ENCODE peak calls at places on chromosomes 7 and 10, in six cellular contexts. C is NT2/D1; S is stimulated activated CD4-positive, alpha-beta T cell treated with anti-CD3 and anti-CD28 coated beads, Interleukin-12 subunit alpha, Interleukin-12 subunit beta, amount 100 ng/mL, for 4 hours; O is activated naive CD4-positive, alpha-beta T cell; P is bronchial epithelial cell; A is activated gamma-delta T cell. Z is an unnamed sample.

GRCh38 chr7:105015631-105015965 is 1.6 kb downstream of the KMT2E start:
- DNase-seq in C (no peak), S (no peak), O (no peak), P (no peak), A (no peak), Z (peak; percentile 53)

GRCh38 chr7:1882451-1882850 is 212.4 kb downstream of the ELFN1 start:
- DNase-seq in C (no peak), S (no peak), O (no peak), P (no peak), A (no peak), Z (no peak)

GRCh38 chr10:128078136-128078969 is 47.9 kb downstream of the MKI67 start:
- DNase-seq in C (peak; percentile 15), S (peak; percentile 34), O (no peak), P (peak; percentile 26), A (no peak), Z (peak; percentile 30)

GRCh38 chr10:86218160-86218559 is 148.4 kb downstream of the GRID1 start:
- DNase-seq in C (no peak), S (no peak), O (no peak), P (no peak), A (no peak), Z (no peak)

GRCh38 chr7:131859162-131859821 is 302.9 kb upstream of the PODXL start:
- DNase-seq in C (peak; percentile 71), S (peak; percentile 28), O (no peak), P (peak; percentile 63), A (no peak), Z (peak; percentile 78)

GRCh38 chr7:117153016-117153415 is 169.8 kb downstream of the WNT2 start:
- DNase-seq in C (no peak), S (no peak), O (no peak), P (no peak), A (no peak), Z (no peak)

GRCh38 chr7:36473454-36474282 is 84.0 kb downstream of the ANLN start:
- DNase-seq in C (peak; percentile 70), S (peak; percentile 20), O (no peak), P (peak; percentile 79), A (no peak), Z (peak; percentile 88)

GRCh38 chr7:71131753-71132520 is at the start of gene GALNT17:
- DNase-seq in C (peak; percentile 22), S (no peak), O (no peak), P (no peak), A (no peak), Z (no peak)

GRCh38 chr7:120609136-120609753 is 248.7 kb downstream of the TSPAN12 start:
- DNase-seq in C (no peak), S (no peak), O (no peak), P (no peak), A (no peak), Z (no peak)

GRCh38 chr10:113518816-113519591 is 33.8 kb upstream of the HABP2 start:
- DNase-seq in C (no peak), S (no peak), O (no peak), P (no peak), A (no peak), Z (no peak)

GRCh38 chr10:120145107-120145506 is 252.6 kb downstream of the SEC23IP start:
- DNase-seq in C (no peak), S (no peak), O (no peak), P (no peak), A (no peak), Z (no peak)

GRCh38 chr10:28897617-28898464 is 220.5 kb downstream of the BAMBI start:
- DNase-seq in C (no peak), S (no peak), O (no peak), P (no peak), A (no peak), Z (no peak)

GRCh38 chr10:17380888-17381287 is 73.5 kb downstream of the ST8SIA6 start:
- DNase-seq in C (no peak), S (no peak), O (no peak), P (no peak), A (no peak), Z (no peak)

GRCh38 chr7:80815733-80816132 is 103.1 kb downstream of the SEMA3C start:
- DNase-seq in C (no peak), S (no peak), O (no peak), P (no peak), A (no peak), Z (no peak)

GRCh38 chr10:73106301-73106700 is 4.0 kb upstream of the NUDT13 start:
- DNase-seq in C (no peak), S (no peak), O (no peak), P (no peak), A (no peak), Z (no peak)

GRCh38 chr7:55464422-55464821 is 99.3 kb downstream of the LANCL2 start:
- DNase-seq in C (no peak), S (no peak), O (no peak), P (peak; percentile 5), A (no peak), Z (no peak)

GRCh38 chr7:52017802-52018679 is 701.4 kb upstream of the COBL start:
- DNase-seq in C (peak; percentile 68), S (no peak), O (no peak), P (no peak), A (no peak), Z (peak; percentile 6)

GRCh38 chr10:3357729-3358128 is 185.1 kb upstream of the PITRM1 start:
- DNase-seq in C (no peak), S (no peak), O (no peak), P (no peak), A (no peak), Z (no peak)

GRCh38 chr7:47153571-47153970 is 428.3 kb downstream of the TNS3 start:
- DNase-seq in C (peak; percentile 76), S (no peak), O (no peak), P (no peak), A (no peak), Z (peak; percentile 29)

GRCh38 chr7:601573-602340 is 82.1 kb upstream of the PDGFA start:
- DNase-seq in C (no peak), S (peak; percentile 88), O (peak; percentile 66), P (no peak), A (peak; percentile 80), Z (no peak)

GRCh38 chr7:123154231-123154860 is 45.4 kb downstream of the SLC13A1 start:
- DNase-seq in C (peak; percentile 76), S (peak; percentile 1), O (no peak), P (peak; percentile 91), A (no peak), Z (peak; percentile 63)

GRCh38 chr10:47076949-47077348 is 165.7 kb downstream of the PTPN20 start:
- DNase-seq in C (no peak), S (no peak), O (no peak), P (no peak), A (no peak), Z (peak; percentile 74)

GRCh38 chr7:41163991-41164390 is 538.9 kb downstream of the INHBA start:
- DNase-seq in C (no peak), S (no peak), O (no peak), P (no peak), A (no peak), Z (no peak)

GRCh38 chr10:35416628-35417625 is 80.6 kb downstream of the CCNY start:
- DNase-seq in C (no peak), S (no peak), O (no peak), P (no peak), A (no peak), Z (no peak)

GRCh38 chr7:152136623-152137022 is 111.1 kb downstream of the GALNT11 start:
- DNase-seq in C (no peak), S (no peak), O (no peak), P (no peak), A (no peak), Z (no peak)

GRCh38 chr10:17831896-17832295 is 22.7 kb downstream of the MRC1 start:
- DNase-seq in C (no peak), S (no peak), O (no peak), P (no peak), A (no peak), Z (no peak)

GRCh38 chr10:84177541-84178386 is 4.2 kb downstream of the GPR15LG start:
- DNase-seq in C (no peak), S (no peak), O (no peak), P (peak; percentile 50), A (peak; percentile 43), Z (no peak)

GRCh38 chr7:25427721-25428120 is 199.4 kb upstream of the NPVF start:
- DNase-seq in C (no peak), S (no peak), O (no peak), P (no peak), A (no peak), Z (no peak)

GRCh38 chr10:15436696-15437095 is 65.6 kb upstream of the FAM171A1 start:
- DNase-seq in C (no peak), S (no peak), O (no peak), P (peak; percentile 89), A (no peak), Z (no peak)

GRCh38 chr10:110989016-110989415 is 69.6 kb downstream of the SHOC2 start:
- DNase-seq in C (no peak), S (no peak), O (no peak), P (peak; percentile 87), A (no peak), Z (no peak)

GRCh38 chr7:1508277-1508758 is 4.1 kb upstream of the INTS1 start:
- DNase-seq in C (no peak), S (no peak), O (no peak), P (no peak), A (no peak), Z (no peak)

GRCh38 chr10:116742367-116743265 is at the start of gene HSPA12A:
- DNase-seq in C (no peak), S (peak; percentile 59), O (no peak), P (peak; percentile 81), A (no peak), Z (peak; percentile 69)

GRCh38 chr7:103571591-103571990 is 125.6 kb upstream of the SLC26A5 start:
- DNase-seq in C (no peak), S (no peak), O (no peak), P (no peak), A (no peak), Z (no peak)

GRCh38 chr7:141275350-141275749 is 201.5 kb downstream of the TMEM178B start:
- DNase-seq in C (no peak), S (no peak), O (no peak), P (no peak), A (no peak), Z (no peak)

GRCh38 chr7:112416127-112416526 is 34.1 kb upstream of the IFRD1 start:
- DNase-seq in C (no peak), S (no peak), O (no peak), P (no peak), A (no peak), Z (peak; percentile 50)

GRCh38 chr10:113539789-113540188 is 13.1 kb upstream of the HABP2 start:
- DNase-seq in C (no peak), S (no peak), O (no peak), P (peak; percentile 47), A (no peak), Z (peak; percentile 65)